ENCODE peak calls at places on chromosomes 13 and 19, in seven cellular contexts. H is AG04450, U is IMR-90, D is Peyer's patch, K is right lobe of liver, T is GM23248, M is gastrocnemius medialis. L is an unnamed sample.

GRCh38 chr19:33416307-33417215 is 43.1 kb downstream of the CEBPG start:
- DNase-seq in H (no peak), U (peak), D (peak), K (peak), T (peak), M (no peak), L (no peak)

GRCh38 chr19:17557461-17557860 is 2.0 kb downstream of the COLGALT1 start:
- DNase-seq in H (no peak), U (no peak), D (no peak), K (no peak), T (no peak), M (no peak), L (no peak)

GRCh38 chr19:13841339-13842293 is 35.3 kb upstream of the NANOS3 start:
- DNase-seq in H (no peak), U (no peak), D (no peak), K (peak), T (peak), M (peak), L (no peak)

GRCh38 chr19:53432088-53432661 is 391 bp downstream of the ZNF761 start:
- DNase-seq in H (no peak), U (peak), D (peak), K (peak), T (peak), M (peak), L (peak)

GRCh38 chr13:91318886-91319285 is 28.6 kb upstream of the MIR17HG start:
- DNase-seq in H (no peak), U (no peak), D (no peak), K (no peak), T (no peak), M (no peak), L (no peak)

GRCh38 chr13:86848716-86849115 is 822.5 kb upstream of the SLITRK5 start:
- DNase-seq in H (no peak), U (no peak), D (no peak), K (no peak), T (no peak), M (no peak), L (no peak)

GRCh38 chr19:28864577-28865042 is 348.3 kb downstream of the UQCRFS1 start:
- DNase-seq in H (no peak), U (peak), D (no peak), K (no peak), T (no peak), M (no peak), L (peak)

GRCh38 chr19:22919946-22920345 is 83.0 kb downstream of the ZNF728 start:
- DNase-seq in H (no peak), U (no peak), D (no peak), K (no peak), T (no peak), M (no peak), L (no peak)

GRCh38 chr19:12647490-12648071 is 19.0 kb downstream of the MAN2B1 start:
- DNase-seq in H (no peak), U (no peak), D (peak), K (peak), T (peak), M (peak), L (peak)

GRCh38 chr19:16951529-16951928 is 62.7 kb downstream of the F2RL3 start:
- DNase-seq in H (no peak), U (peak), D (no peak), K (no peak), T (no peak), M (no peak), L (no peak)

GRCh38 chr19:17607936-17608335 is 52.5 kb downstream of the COLGALT1 start:
- DNase-seq in H (no peak), U (no peak), D (no peak), K (no peak), T (no peak), M (no peak), L (no peak)

GRCh38 chr13:52906122-52906903 is 57.9 kb upstream of the PCDH8 start:
- DNase-seq in H (no peak), U (no peak), D (no peak), K (no peak), T (no peak), M (no peak), L (no peak)

GRCh38 chr19:56333506-56333905 is 18.9 kb upstream of the ZSCAN5A start:
- DNase-seq in H (peak), U (peak), D (peak), K (no peak), T (peak), M (no peak), L (no peak)

GRCh38 chr19:51927859-51928258 is 587 bp downstream of the ZNF613 start:
- DNase-seq in H (no peak), U (no peak), D (no peak), K (no peak), T (no peak), M (no peak), L (no peak)

GRCh38 chr19:42249149-42249750 is 5.7 kb downstream of the ERF start:
- DNase-seq in H (no peak), U (no peak), D (no peak), K (no peak), T (no peak), M (no peak), L (peak)

GRCh38 chr19:42247631-42248199 is 5.3 kb upstream of the GSK3A start:
- DNase-seq in H (no peak), U (no peak), D (no peak), K (no peak), T (no peak), M (no peak), L (peak)

GRCh38 chr19:42246869-42247630 is 4.6 kb upstream of the GSK3A start:
- DNase-seq in H (no peak), U (peak), D (no peak), K (no peak), T (peak), M (no peak), L (no peak)

GRCh38 chr19:42249769-42250168 is 5.2 kb downstream of the ERF start:
- DNase-seq in H (no peak), U (no peak), D (no peak), K (no peak), T (no peak), M (no peak), L (no peak)

DNA sequence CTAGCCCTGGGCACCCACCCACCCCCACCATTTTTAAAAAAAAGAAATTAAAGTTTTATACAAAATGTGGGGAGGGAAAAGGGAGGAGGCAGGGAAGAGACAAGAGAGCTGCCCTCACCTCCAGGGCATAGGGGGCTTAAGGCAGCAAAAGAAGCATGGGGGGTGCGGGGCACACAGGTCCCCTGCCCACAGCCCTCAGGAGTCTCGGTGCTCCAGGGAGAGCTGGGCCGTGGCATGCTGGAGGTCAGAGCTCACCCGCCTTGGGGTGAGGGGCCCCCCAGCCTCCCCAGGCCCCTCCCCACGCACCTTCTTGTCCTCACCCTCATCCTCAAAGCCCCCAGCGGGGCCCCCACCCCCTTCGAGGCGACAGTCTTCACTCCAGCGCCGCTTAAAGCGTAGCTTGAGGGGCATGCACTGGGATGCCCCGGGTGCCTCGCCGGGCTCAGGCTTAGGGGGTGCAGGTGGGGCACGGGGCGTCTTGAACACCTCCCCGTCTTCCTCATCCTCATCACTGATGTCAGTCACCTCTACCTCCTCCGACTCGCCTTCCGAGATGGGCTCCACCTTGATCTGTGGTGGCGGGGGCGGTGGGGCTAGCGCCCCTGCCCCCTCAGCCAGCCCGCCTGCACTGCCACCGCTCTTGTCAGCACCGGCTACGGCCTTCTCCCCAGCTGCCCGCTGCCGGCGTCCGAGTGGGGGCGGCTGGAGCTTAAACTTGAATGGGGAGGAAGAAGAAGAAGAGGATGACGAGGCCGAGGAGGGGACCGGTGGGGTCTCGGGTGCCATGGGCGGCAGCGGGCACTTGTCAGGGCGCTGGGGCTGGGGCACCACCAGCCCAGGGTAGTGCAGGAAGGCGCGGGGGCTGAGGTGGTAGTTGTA is 6.1 kb upstream of the GSK3A start:
- DNase-seq in H (no peak), U (no peak), D (no peak), K (no peak), T (no peak), M (no peak), L (no peak)
- H3K27ac ChIP-seq in H (no peak), U (no peak), D (no peak), K (no peak), T (peak), M (no peak), L (peak)

GRCh38 chr19:4081441-4082129 is 14.9 kb upstream of the ZBTB7A start:
- DNase-seq in H (no peak), U (no peak), D (no peak), K (no peak), T (no peak), M (no peak), L (no peak)

GRCh38 chr19:4083677-4084546 is 17.2 kb upstream of the ZBTB7A start:
- DNase-seq in H (no peak), U (no peak), D (peak), K (no peak), T (no peak), M (no peak), L (no peak)

GRCh38 chr19:4086336-4086953 is 19.7 kb upstream of the ZBTB7A start:
- DNase-seq in H (no peak), U (no peak), D (no peak), K (no peak), T (no peak), M (no peak), L (no peak)

GRCh38 chr19:4082172-4082571 is 15.5 kb upstream of the ZBTB7A start:
- DNase-seq in H (no peak), U (no peak), D (no peak), K (no peak), T (no peak), M (no peak), L (no peak)

DNA sequence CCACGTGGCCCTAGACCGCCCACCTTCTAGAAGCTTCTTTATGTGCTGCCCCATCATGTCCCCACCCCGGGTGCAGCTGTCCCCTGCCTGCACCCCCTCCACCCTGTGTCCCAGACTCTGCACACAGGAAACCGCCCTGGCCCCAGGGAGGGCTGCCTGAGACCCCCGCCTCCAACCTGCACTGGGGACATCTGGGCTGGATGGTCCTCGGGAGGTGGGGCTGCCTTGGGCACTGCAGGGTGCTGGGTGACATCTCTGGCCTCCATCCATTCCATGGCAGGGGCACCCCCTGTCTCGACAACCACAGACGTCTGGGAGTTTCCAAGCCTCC is 17.8 kb upstream of the ZBTB7A start:
- DNase-seq in H (no peak), U (no peak), D (no peak), K (no peak), T (no peak), M (no peak), L (no peak)
- H3K27ac ChIP-seq in H (no peak), U (no peak), D (peak), K (no peak), T (no peak), M (no peak), L (peak)

GRCh38 chr13:111282997-111283396 is 37.4 kb upstream of the TEX29 start:
- DNase-seq in H (no peak), U (no peak), D (no peak), K (no peak), T (no peak), M (no peak), L (no peak)

GRCh38 chr13:111282425-111282824 is 38.0 kb upstream of the TEX29 start:
- DNase-seq in H (no peak), U (no peak), D (no peak), K (no peak), T (no peak), M (no peak), L (no peak)

GRCh38 chr13:111280666-111281577 is 39.5 kb upstream of the TEX29 start:
- DNase-seq in H (peak), U (peak), D (no peak), K (no peak), T (peak), M (no peak), L (no peak)

GRCh38 chr13:111280226-111280625 is 40.2 kb upstream of the TEX29 start:
- DNase-seq in H (no peak), U (no peak), D (no peak), K (no peak), T (no peak), M (no peak), L (no peak)

DNA sequence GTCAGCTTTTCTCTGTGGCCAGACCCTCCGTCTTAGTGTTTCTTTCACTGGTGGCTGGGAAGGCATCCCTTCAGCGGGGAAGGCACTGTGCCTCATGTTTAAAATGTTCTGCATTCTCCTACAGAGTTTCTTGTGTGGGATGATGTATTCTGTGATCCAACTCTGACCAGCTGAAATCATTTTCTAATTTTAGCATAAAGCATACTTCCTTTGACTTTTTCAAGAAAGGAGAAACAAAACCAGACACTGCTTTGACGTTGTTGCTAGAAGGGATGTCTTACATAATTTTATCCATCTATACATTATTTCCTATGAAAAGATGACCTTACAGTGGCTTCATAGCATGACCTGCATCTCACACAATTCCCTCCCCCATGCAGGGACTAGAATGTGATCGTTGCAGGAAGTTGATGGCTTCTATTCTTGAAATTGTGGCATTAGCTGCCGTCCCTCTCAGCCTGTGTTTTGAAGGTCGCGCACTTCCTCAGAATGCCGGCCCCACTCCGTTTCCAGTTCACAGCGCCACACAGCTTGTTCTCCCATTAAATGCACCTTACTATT is 38.6 kb upstream of the TEX29 start:
- DNase-seq in H (peak), U (peak), D (no peak), K (no peak), T (peak), M (no peak), L (no peak)
- H3K27ac ChIP-seq in H (peak), U (peak), D (peak), K (peak), T (peak), M (peak), L (peak)

DNA sequence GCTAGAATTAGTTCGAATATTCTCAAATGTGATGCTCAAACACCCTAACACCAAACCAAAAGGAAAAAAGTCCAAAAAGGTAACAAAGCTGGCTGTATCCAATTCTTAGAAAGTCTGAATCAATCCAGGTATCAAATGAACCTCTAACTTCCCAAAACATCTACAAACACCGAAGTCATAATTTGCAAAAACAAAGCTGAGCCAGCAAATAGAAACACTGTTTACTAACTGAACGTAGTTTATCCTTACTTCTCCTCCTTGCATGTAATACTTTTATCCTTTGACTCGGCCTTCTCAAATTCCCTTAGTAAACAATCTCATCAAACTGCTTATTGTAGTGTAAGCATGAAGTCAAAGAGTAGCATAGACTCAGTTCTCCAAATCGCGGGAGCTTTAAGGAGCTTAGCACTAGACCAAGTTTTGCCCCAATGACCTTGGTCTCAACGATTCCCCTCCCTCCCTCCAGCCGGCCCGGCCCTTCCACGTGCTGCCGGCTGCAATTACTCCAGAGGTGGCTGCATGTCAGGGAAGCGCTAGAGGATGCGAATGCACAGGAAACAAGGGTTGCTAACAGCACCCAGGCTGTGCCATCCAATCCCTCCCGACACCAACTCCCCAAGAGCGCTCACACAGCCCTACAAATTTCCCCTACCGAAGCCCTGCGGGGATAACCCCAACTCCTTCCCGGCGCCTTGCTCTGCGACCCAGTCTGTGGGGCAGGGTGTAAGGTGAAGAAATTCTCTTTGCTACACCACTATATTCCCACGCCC is 693 bp downstream of the XPO4 start:
- DNase-seq in H (no peak), U (peak), D (no peak), K (peak), T (peak), M (peak), L (no peak)
- H3K27ac ChIP-seq in H (peak), U (peak), D (peak), K (peak), T (peak), M (peak), L (peak)

GRCh38 chr13:37413161-37413560 is 185.4 kb downstream of the POSTN start:
- DNase-seq in H (no peak), U (no peak), D (no peak), K (no peak), T (no peak), M (no peak), L (no peak)
- H3K27ac ChIP-seq in H (no peak), U (peak), D (no peak), K (no peak), T (no peak), M (no peak), L (no peak)

DNA sequence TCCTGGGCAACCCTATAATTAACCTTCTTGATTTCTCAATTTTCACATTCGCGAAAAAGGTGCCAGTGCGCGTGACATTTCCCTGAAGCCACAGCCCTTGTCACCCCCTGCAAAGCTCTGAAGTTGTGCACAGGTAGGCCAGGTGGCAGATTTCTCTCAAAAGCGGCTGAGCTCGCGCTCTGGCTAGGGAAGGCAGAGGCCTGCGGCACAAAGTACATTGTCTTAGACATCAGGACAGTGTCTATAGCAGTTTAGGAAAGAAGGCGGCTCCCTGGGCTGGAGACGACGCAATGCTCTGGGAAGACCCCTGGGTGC is 42.9 kb upstream of the ZNF14 start:
- DNase-seq in H (no peak), U (no peak), D (no peak), K (no peak), T (no peak), M (no peak), L (no peak)
- H3K27ac ChIP-seq in H (peak), U (peak), D (peak), K (peak), T (peak), M (peak), L (peak)

GRCh38 chr19:907183-907853 is 5.7 kb downstream of the R3HDM4 start:
- DNase-seq in H (no peak), U (no peak), D (peak), K (no peak), T (no peak), M (no peak), L (no peak)
- H3K27ac ChIP-seq in H (no peak), U (no peak), D (no peak), K (no peak), T (no peak), M (no peak), L (no peak)

GRCh38 chr13:42653694-42654093 is 79.7 kb downstream of the TNFSF11 start:
- DNase-seq in H (no peak), U (no peak), D (no peak), K (no peak), T (no peak), M (no peak), L (no peak)
- H3K27ac ChIP-seq in H (no peak), U (no peak), D (no peak), K (no peak), T (no peak), M (no peak), L (no peak)

DNA sequence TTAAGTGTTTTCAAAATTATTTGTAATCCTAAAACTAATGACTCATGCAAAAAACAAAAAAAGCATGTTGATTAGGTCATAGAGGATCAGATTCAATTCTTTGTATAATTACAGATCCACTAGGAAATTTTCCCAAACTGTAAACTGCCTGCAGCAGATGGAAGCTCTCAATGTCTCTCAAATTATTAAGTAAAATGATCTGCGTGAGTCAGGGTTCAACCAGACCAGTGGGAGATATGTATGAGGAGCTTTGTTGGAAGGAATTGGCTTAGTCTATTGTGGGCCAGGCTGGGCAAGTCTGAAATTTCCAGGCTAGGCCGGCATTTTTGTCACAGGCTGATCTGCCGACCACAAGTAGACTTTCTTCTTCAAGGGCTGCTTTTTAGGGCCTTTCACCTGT is 14.4 kb upstream of the SACS start:
- DNase-seq in H (peak), U (peak), D (no peak), K (no peak), T (peak), M (no peak), L (no peak)
- H3K27ac ChIP-seq in H (peak), U (peak), D (no peak), K (no peak), T (no peak), M (peak), L (no peak)

L was measured in uterus.